ENCODE peak calls at places on chromosomes 1 and 21, in seven cellular contexts. J is mammary epithelial cell, Y is IMR-90, Z is GM23248, R is GM23338, K is hepatocyte, G is K562. S is an unnamed sample. For H4K20me1, the result is how much of the 10 kb centered on the place peaks cover.

GRCh38 chr1:32695098-32695904 is 7.3 kb downstream of the SYNC start:
- DNase-seq in J (peak), Y (peak), Z (peak), R (no peak), K (no peak), G (peak), S (no peak)

GRCh38 chr1:239812580-239812979 is 279.1 kb upstream of the FMN2 start:
- DNase-seq in J (no peak), Y (no peak), Z (no peak), R (no peak), K (no peak), G (no peak), S (no peak)

GRCh38 chr1:156062189-156062588 is 1.2 kb downstream of the RAB25 start:
- DNase-seq in J (no peak), Y (peak), Z (peak), R (no peak), K (peak), G (no peak), S (no peak)

GRCh38 chr1:154404984-154405761 is at the start of gene IL6R:
- DNase-seq in J (peak), Y (peak), Z (peak), R (peak), K (peak), G (peak), S (peak)

GRCh38 chr1:73065585-73065984 is 783.2 kb upstream of the NEGR1 start:
- DNase-seq in J (no peak), Y (no peak), Z (no peak), R (peak), K (peak), G (no peak), S (peak)

GRCh38 chr1:20837554-20838192 is 50.6 kb upstream of the HP1BP3 start:
- DNase-seq in J (no peak), Y (no peak), Z (no peak), R (no peak), K (no peak), G (no peak), S (no peak)

GRCh38 chr21:43824250-43824882 is 35.0 kb downstream of the RRP1 start:
- DNase-seq in J (peak), Y (peak), Z (peak), R (no peak), K (no peak), G (no peak), S (no peak)

GRCh38 chr21:39137248-39138186 is 45.7 kb downstream of the PSMG1 start:
- DNase-seq in J (peak), Y (peak), Z (peak), R (peak), K (peak), G (peak), S (peak)

GRCh38 chr1:6544831-6545230 is 9.5 kb downstream of the NOL9 start:
- DNase-seq in J (peak), Y (peak), Z (peak), R (no peak), K (no peak), G (no peak), S (no peak)

GRCh38 chr1:38718031-38718430 is 141.5 kb downstream of the RRAGC start:
- DNase-seq in J (no peak), Y (no peak), Z (no peak), R (no peak), K (no peak), G (no peak), S (no peak)

GRCh38 chr1:234613128-234613875 is 3.3 kb upstream of the IRF2BP2 start:
- DNase-seq in J (peak), Y (peak), Z (peak), R (no peak), K (peak), G (no peak), S (no peak)

GRCh38 chr1:244515680-244516079 is 54.6 kb downstream of the CATSPERE start:
- DNase-seq in J (no peak), Y (no peak), Z (no peak), R (no peak), K (no peak), G (no peak), S (no peak)

GRCh38 chr1:198001776-198002408 is 84.7 kb downstream of the LHX9 start:
- DNase-seq in J (no peak), Y (peak), Z (peak), R (no peak), K (no peak), G (no peak), S (no peak)

GRCh38 chr1:55081188-55081904 is 42.0 kb downstream of the PCSK9 start:
- DNase-seq in J (peak), Y (peak), Z (peak), R (peak), K (no peak), G (no peak), S (no peak)

GRCh38 chr21:44423941-44424607 is 31.2 kb upstream of the LRRC3 start:
- DNase-seq in J (no peak), Y (no peak), Z (no peak), R (no peak), K (no peak), G (no peak), S (peak)

GRCh38 chr1:173410794-173411236 is 66.3 kb upstream of the PRDX6 start:
- DNase-seq in J (no peak), Y (no peak), Z (no peak), R (no peak), K (no peak), G (no peak), S (no peak)

GRCh38 chr1:217393901-217394300 is 237.0 kb downstream of the GPATCH2 start:
- DNase-seq in J (no peak), Y (no peak), Z (no peak), R (peak), K (peak), G (no peak), S (no peak)

GRCh38 chr21:45582128-45582527 is 39.9 kb upstream of the SLC19A1 start:
- DNase-seq in J (no peak), Y (no peak), Z (no peak), R (no peak), K (no peak), G (no peak), S (no peak)

GRCh38 chr1:234926574-234927311 is 201.9 kb downstream of the TOMM20 start:
- DNase-seq in J (no peak), Y (no peak), Z (no peak), R (no peak), K (no peak), G (no peak), S (peak)

GRCh38 chr1:3518256-3518655 is 63.8 kb downstream of the ARHGEF16 start:
- DNase-seq in J (no peak), Y (no peak), Z (no peak), R (peak), K (no peak), G (no peak), S (no peak)

GRCh38 chr1:99580451-99580850 is 65.5 kb upstream of the PALMD start:
- DNase-seq in J (peak), Y (no peak), Z (peak), R (no peak), K (peak), G (no peak), S (no peak)

GRCh38 chr1:248924696-248925532 is 18.9 kb downstream of the PGBD2 start:
- DNase-seq in J (peak), Y (peak), Z (peak), R (peak), K (peak), G (peak), S (peak)

GRCh38 chr1:43272576-43273571 is 3.1 kb downstream of the TMEM125 start:
- DNase-seq in J (no peak), Y (no peak), Z (no peak), R (no peak), K (no peak), G (no peak), S (peak)

GRCh38 chr1:232476538-232476950 is 153.4 kb downstream of the SIPA1L2 start:
- DNase-seq in J (peak), Y (peak), Z (peak), R (no peak), K (no peak), G (no peak), S (no peak)

GRCh38 chr1:92980732-92981647 is 19.7 kb upstream of the DIPK1A start:
- DNase-seq in J (no peak), Y (no peak), Z (no peak), R (no peak), K (no peak), G (no peak), S (no peak)

GRCh38 chr1:1425753-1426495 is 4.8 kb upstream of the ANKRD65 start:
- DNase-seq in J (no peak), Y (no peak), Z (no peak), R (peak), K (no peak), G (no peak), S (peak)

GRCh38 chr1:176949033-176949662 is 215.4 kb downstream of the ASTN1 start:
- DNase-seq in J (peak), Y (peak), Z (peak), R (peak), K (peak), G (peak), S (peak)

GRCh38 chr1:39539252-39539790 is 37.3 kb downstream of the PABPC4 start:
- DNase-seq in J (peak), Y (peak), Z (peak), R (peak), K (peak), G (peak), S (peak)

GRCh38 chr1:212161231-212161781 is 123.9 kb upstream of the PPP2R5A start:
- DNase-seq in J (peak), Y (peak), Z (peak), R (no peak), K (no peak), G (peak), S (no peak)

GRCh38 chr1:194102607-194103006 is 916.2 kb upstream of the B3GALT2 start:
- DNase-seq in J (peak), Y (peak), Z (no peak), R (peak), K (peak), G (no peak), S (peak)

GRCh38 chr1:177413982-177414654 is 243.4 kb downstream of the BRINP2 start:
- DNase-seq in J (no peak), Y (no peak), Z (no peak), R (peak), K (no peak), G (no peak), S (no peak)

GRCh38 chr1:238396140-238396539 is 505.4 kb upstream of the ZP4 start:
- DNase-seq in J (no peak), Y (no peak), Z (no peak), R (no peak), K (no peak), G (no peak), S (no peak)

GRCh38 chr1:11483581-11484320 is 4.8 kb downstream of the DISP3 start:
- DNase-seq in J (no peak), Y (no peak), Z (no peak), R (no peak), K (no peak), G (no peak), S (no peak)
- H4K20me1 ChIP-seq in J (under half), Y (under half), Z (under half), R (under half), K (under half), G (under half), S (under half)

DNA sequence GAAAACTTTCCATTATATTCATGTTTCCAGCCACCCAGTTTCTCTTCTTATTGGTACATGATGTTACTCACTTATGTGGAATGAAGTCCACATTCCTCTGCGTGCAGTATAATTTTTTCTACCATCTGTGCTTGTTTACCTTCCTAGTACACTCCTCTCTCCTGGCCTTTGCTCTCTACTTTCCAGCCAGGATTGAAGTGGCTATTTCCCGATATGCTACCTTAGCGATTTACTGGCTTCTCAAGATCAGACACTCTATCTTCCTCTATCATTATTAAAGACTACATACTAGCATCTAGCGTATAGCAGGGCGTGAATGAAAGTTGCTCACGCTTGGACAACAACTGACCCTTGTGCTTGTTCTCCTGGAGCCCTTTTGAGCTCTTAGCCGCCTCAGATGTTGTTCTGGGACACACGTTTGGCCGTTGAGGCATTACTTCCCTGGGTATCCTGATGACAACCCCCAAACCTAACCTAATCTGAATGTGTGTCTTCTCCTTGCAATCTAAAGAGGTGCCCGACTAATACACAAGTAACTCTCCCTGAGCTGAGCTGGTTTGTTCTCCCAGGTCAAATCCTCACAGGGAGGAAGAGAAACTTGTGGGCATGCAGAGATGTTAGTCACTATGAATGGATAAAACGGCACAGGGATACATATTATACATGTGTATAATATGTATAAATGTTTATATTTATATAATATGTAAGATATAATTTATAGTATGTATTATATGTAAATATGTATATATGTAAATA is 13.4 kb upstream of the MTARC2 start:
- DNase-seq in J (peak), Y (peak), Z (peak), R (no peak), K (peak), G (no peak), S (no peak)
- H3K27ac ChIP-seq in J (no peak), Y (no peak), Z (peak), R (no peak), K (peak), G (no peak), S (no peak)

GRCh38 chr21:34802180-34802899 is 133.5 kb downstream of the CLIC6 start:
- DNase-seq in J (peak), Y (no peak), Z (peak), R (no peak), K (no peak), G (no peak), S (no peak)

GRCh38 chr21:34801519-34802132 is 132.8 kb downstream of the CLIC6 start:
- DNase-seq in J (no peak), Y (no peak), Z (no peak), R (peak), K (peak), G (peak), S (peak)

GRCh38 chr21:34806423-34806822 is 137.6 kb downstream of the CLIC6 start:
- DNase-seq in J (no peak), Y (no peak), Z (no peak), R (no peak), K (no peak), G (no peak), S (no peak)

GRCh38 chr21:34805157-34805556 is 136.4 kb downstream of the CLIC6 start:
- DNase-seq in J (no peak), Y (no peak), Z (no peak), R (no peak), K (no peak), G (no peak), S (no peak)

DNA sequence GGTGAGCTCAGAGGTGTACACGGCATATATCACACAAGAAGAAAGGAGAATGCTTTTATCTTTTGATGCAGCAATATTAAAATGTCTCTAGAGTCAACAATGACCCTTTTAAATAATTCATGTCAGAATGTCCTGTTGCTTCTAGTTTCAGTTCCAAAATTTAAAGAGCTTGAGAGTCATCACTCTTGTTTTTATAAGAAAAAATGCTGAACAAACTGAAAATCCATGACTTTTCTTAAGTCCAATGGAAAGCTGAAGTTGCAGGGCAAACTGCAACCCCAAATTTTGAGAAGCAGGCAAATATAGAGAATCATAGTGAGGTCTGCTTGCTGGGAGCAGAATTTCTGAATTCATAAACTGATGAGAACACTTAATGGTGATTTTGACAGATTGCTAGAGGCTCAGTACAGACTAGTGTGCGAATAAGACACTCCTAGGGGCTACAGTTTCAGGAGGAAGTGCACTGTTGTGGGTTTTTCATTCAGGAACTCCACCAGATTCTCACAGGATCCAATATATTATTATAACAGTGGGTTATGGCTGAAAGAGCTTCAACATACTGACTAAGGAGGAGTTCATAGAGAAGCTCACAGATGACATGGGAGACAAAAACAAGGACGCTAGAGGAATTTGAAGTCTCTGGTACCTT is 135.1 kb downstream of the CLIC6 start:
- DNase-seq in J (no peak), Y (no peak), Z (no peak), R (no peak), K (no peak), G (no peak), S (no peak)
- H4K20me1 ChIP-seq in J (under half), Y (under half), Z (under half), R (under half), K (under half), G (under half), S (under half)

GRCh38 chr1:205517763-205518162 is 13.3 kb downstream of the CDK18 start:
- DNase-seq in J (no peak), Y (no peak), Z (no peak), R (no peak), K (no peak), G (no peak), S (no peak)
- H3K27ac ChIP-seq in J (no peak), Y (no peak), Z (no peak), R (no peak), K (no peak), G (no peak), S (no peak)

DNA sequence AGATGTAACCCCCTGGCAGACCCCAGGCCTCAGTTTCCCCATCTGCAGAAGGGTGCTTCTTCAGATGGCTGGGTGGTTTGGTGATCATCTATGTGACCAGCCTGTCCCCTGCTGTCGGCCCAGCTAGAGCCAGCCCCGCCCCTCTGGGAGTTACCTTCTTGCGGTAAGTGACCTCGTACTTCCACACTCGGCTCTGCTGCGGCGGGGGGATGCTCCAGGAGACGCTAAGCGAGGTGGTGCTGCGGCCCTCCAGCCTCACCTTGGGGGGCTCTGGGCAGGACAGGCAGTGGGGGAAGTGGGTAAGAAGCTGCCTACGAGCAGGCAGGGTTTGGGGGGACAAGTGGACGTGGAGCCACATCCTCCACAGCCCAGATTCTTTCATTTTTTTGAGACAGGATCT is 20.4 kb downstream of the EPHA2 start:
- DNase-seq in J (no peak), Y (no peak), Z (no peak), R (no peak), K (no peak), G (no peak), S (no peak)
- H4K20me1 ChIP-seq in J (under half), Y (under half), Z (under half), R (under half), K (under half), G (under half), S (under half)